ENCODE peak calls at places on chromosomes 5 and 9, in ten cellular contexts. F is fibroblast of lung, U is WTC11, R is endothelial cell, D is nephron progenitor cell, H is B cell, C is neural crest cell, A is choroid plexus epithelial cell, T is AG09309, K is uterus. Y is an unnamed sample.

GRCh38 chr5:145960848-145961600 is 24.6 kb downstream of the SH3RF2 start:
- DNase-seq in F (peak), U (no peak), R (no peak), D (no peak), H (no peak), C (no peak), A (no peak), T (no peak), K (no peak), Y (no peak)

GRCh38 chr5:168826292-168826725 is 247.1 kb upstream of the PANK3 start:
- DNase-seq in F (no peak), U (no peak), R (no peak), D (no peak), H (no peak), C (no peak), A (no peak), T (no peak), K (no peak), Y (no peak)

GRCh38 chr5:147055850-147056523 is 177.4 kb upstream of the PPP2R2B start:
- DNase-seq in F (peak), U (no peak), R (no peak), D (peak), H (no peak), C (peak), A (no peak), T (no peak), K (no peak), Y (no peak)

GRCh38 chr5:129110742-129111141 is 16.2 kb downstream of the ISOC1 start:
- DNase-seq in F (no peak), U (no peak), R (no peak), D (no peak), H (no peak), C (no peak), A (no peak), T (no peak), K (no peak), Y (no peak)

GRCh38 chr9:126419475-126419874 is 92.8 kb downstream of the MVB12B start:
- DNase-seq in F (peak), U (no peak), R (no peak), D (no peak), H (no peak), C (no peak), A (no peak), T (no peak), K (no peak), Y (no peak)

GRCh38 chr5:55911784-55912653 is 60.9 kb downstream of the IL31RA start:
- DNase-seq in F (no peak), U (no peak), R (no peak), D (no peak), H (no peak), C (no peak), A (peak), T (peak), K (no peak), Y (no peak)

GRCh38 chr9:114283551-114284111 is 39.3 kb upstream of the ORM1 start:
- DNase-seq in F (no peak), U (peak), R (no peak), D (no peak), H (no peak), C (no peak), A (no peak), T (no peak), K (peak), Y (no peak)

GRCh38 chr5:142521706-142522105 is 164.2 kb downstream of the FGF1 start:
- DNase-seq in F (no peak), U (no peak), R (no peak), D (no peak), H (no peak), C (no peak), A (no peak), T (no peak), K (no peak), Y (no peak)

GRCh38 chr5:135433626-135434426 is 13.3 kb downstream of the DCANP1 start:
- DNase-seq in F (no peak), U (no peak), R (no peak), D (no peak), H (no peak), C (no peak), A (peak), T (peak), K (no peak), Y (no peak)

GRCh38 chr5:153592081-153592480 is 101.6 kb downstream of the GRIA1 start:
- DNase-seq in F (no peak), U (no peak), R (no peak), D (no peak), H (no peak), C (no peak), A (no peak), T (no peak), K (no peak), Y (no peak)

GRCh38 chr9:74443036-74443750 is 53.9 kb upstream of the RORB start:
- DNase-seq in F (peak), U (no peak), R (no peak), D (no peak), H (no peak), C (no peak), A (no peak), T (no peak), K (no peak), Y (no peak)

GRCh38 chr9:7212101-7212500 is 454.3 kb downstream of the KDM4C start:
- DNase-seq in F (peak), U (no peak), R (no peak), D (no peak), H (no peak), C (peak), A (peak), T (no peak), K (no peak), Y (no peak)

GRCh38 chr5:124599048-124599973 is 147.1 kb downstream of the ZNF608 start:
- DNase-seq in F (peak), U (no peak), R (no peak), D (peak), H (peak), C (no peak), A (peak), T (no peak), K (no peak), Y (no peak)

GRCh38 chr5:53262348-53262970 is 152.9 kb upstream of the MOCS2 start:
- DNase-seq in F (peak), U (peak), R (peak), D (peak), H (no peak), C (no peak), A (peak), T (no peak), K (no peak), Y (no peak)

GRCh38 chr9:75432888-75433287 is 344.6 kb downstream of the OSTF1 start:
- DNase-seq in F (no peak), U (no peak), R (no peak), D (no peak), H (no peak), C (no peak), A (no peak), T (no peak), K (no peak), Y (no peak)

GRCh38 chr9:92406506-92406905 is 2.1 kb upstream of the OGN start:
- DNase-seq in F (peak), U (no peak), R (no peak), D (no peak), H (peak), C (no peak), A (peak), T (no peak), K (no peak), Y (no peak)

GRCh38 chr5:168979140-168979539 is 321.8 kb downstream of the SLIT3 start:
- DNase-seq in F (no peak), U (no peak), R (no peak), D (no peak), H (no peak), C (no peak), A (no peak), T (no peak), K (no peak), Y (no peak)

GRCh38 chr9:137067860-137068538 is 2.4 kb downstream of the SAPCD2 start:
- DNase-seq in F (peak), U (peak), R (peak), D (peak), H (peak), C (peak), A (peak), T (no peak), K (peak), Y (peak)

GRCh38 chr9:21994526-21994995 is at the start of gene CDKN2B-AS1:
- DNase-seq in F (peak), U (peak), R (peak), D (peak), H (peak), C (no peak), A (peak), T (no peak), K (no peak), Y (peak)

GRCh38 chr9:117926031-117926655 is 221.9 kb downstream of the TLR4 start:
- DNase-seq in F (peak), U (no peak), R (no peak), D (no peak), H (no peak), C (no peak), A (no peak), T (no peak), K (no peak), Y (no peak)

GRCh38 chr9:117929873-117930272 is 225.7 kb downstream of the TLR4 start:
- DNase-seq in F (no peak), U (no peak), R (no peak), D (no peak), H (no peak), C (no peak), A (no peak), T (no peak), K (no peak), Y (no peak)

GRCh38 chr9:117932585-117932984 is 228.4 kb downstream of the TLR4 start:
- DNase-seq in F (no peak), U (no peak), R (no peak), D (no peak), H (no peak), C (no peak), A (no peak), T (no peak), K (no peak), Y (no peak)

GRCh38 chr9:117927354-117927753 is 223.2 kb downstream of the TLR4 start:
- DNase-seq in F (no peak), U (peak), R (no peak), D (no peak), H (no peak), C (no peak), A (no peak), T (no peak), K (no peak), Y (no peak)
- TF ChIP-seq CTCF in F (no peak), U (no peak), R (no peak), D (no peak), H (no peak), C (no peak), A (no peak), T (no peak), K (no peak), Y (peak)

DNA sequence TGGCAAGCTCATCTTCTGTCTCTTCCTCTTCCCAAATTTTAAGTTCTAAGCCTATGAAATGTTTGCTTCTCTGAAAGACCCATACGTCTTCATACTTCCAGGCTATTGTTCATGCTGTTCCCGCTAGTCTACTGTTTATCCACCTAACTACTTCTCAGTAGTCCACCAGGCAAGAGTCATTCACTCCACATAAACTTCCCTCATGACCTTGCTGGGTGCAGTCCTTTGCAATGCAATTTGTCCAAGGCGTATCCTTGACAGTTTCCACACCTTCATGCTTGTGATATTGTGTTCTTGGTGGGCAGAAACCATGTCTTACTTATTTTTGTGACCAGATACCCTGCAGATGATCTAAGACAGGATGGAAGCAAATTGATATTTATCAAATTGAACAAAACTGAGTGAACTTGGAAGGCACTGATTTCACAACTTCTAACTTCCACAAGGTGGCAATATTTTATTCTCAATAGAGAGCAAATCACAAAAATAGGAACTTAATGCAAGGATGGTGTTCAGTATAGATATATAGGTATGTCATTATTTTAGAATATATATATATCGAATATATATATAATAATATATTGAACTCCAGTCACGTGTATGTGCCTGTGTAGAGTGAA is 30.3 kb downstream of the TYRP1 start:
- DNase-seq in F (no peak), U (no peak), R (no peak), D (no peak), H (no peak), C (no peak), A (peak), T (no peak), K (no peak), Y (no peak)
- TF ChIP-seq CTCF in F (no peak), U (no peak), R (no peak), D (peak), H (no peak), C (peak), A (peak), T (peak), K (no peak), Y (peak)

GRCh38 chr5:618450-618849 is 6.3 kb downstream of the CEP72 start:
- DNase-seq in F (no peak), U (no peak), R (no peak), D (no peak), H (no peak), C (no peak), A (no peak), T (no peak), K (no peak), Y (no peak)

GRCh38 chr5:619444-619843 is 7.3 kb downstream of the CEP72 start:
- DNase-seq in F (no peak), U (no peak), R (no peak), D (no peak), H (no peak), C (no peak), A (no peak), T (no peak), K (no peak), Y (no peak)

GRCh38 chr5:617896-618295 is 5.8 kb downstream of the CEP72 start:
- DNase-seq in F (no peak), U (no peak), R (no peak), D (no peak), H (no peak), C (no peak), A (no peak), T (no peak), K (no peak), Y (no peak)

GRCh38 chr5:620152-620551 is 8.0 kb downstream of the CEP72 start:
- DNase-seq in F (no peak), U (no peak), R (no peak), D (no peak), H (no peak), C (no peak), A (no peak), T (no peak), K (peak), Y (no peak)

DNA sequence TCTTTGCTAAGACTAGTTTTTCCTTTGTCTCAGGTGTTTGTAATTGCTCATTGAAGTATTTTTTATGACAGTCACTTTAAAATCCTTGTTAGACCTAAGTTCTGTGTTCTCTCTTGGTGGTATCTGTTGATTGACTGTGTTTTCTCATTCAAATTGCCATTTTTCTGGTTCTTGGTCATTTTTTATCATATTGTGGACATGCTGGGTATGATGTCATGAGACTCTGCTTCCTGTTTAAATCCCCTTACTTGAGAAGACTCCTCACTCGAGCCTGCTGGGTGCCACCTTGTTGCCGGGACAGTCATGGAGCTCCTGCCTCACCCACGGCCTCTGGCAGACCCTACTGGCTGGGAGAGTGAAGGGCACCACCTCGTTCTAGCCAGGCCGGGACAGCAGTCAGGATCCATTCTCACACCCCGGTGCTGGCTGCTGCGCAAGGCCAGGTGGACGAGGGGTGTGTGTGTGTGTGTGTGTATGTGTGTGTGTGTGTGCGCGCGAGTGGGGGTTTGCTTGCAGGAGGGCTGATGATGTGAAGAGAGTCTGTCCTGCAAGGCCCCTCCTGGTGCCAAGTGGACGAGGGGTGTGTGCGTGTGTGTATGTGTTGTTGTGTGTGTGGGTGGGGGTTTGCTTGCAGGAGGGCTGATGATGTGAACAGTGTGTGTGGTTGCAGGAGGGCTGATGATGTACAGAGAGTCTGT is 4.4 kb downstream of the CEP72 start:
- DNase-seq in F (no peak), U (no peak), R (no peak), D (no peak), H (no peak), C (no peak), A (peak), T (no peak), K (peak), Y (no peak)
- TF ChIP-seq CTCF in F (no peak), U (no peak), R (no peak), D (no peak), H (no peak), C (no peak), A (no peak), T (no peak), K (no peak), Y (peak)

GRCh38 chr9:108070861-108071260 is 581.3 kb upstream of the KLF4 start:
- DNase-seq in F (no peak), U (no peak), R (no peak), D (no peak), H (no peak), C (no peak), A (no peak), T (no peak), K (no peak), Y (no peak)

GRCh38 chr9:108073823-108074222 is 584.3 kb upstream of the KLF4 start:
- DNase-seq in F (no peak), U (no peak), R (no peak), D (no peak), H (no peak), C (no peak), A (no peak), T (no peak), K (no peak), Y (no peak)

GRCh38 chr9:108074900-108075299 is 585.3 kb upstream of the KLF4 start:
- DNase-seq in F (no peak), U (no peak), R (no peak), D (no peak), H (no peak), C (no peak), A (no peak), T (no peak), K (no peak), Y (no peak)

GRCh38 chr9:108072740-108073139 is 583.2 kb upstream of the KLF4 start:
- DNase-seq in F (no peak), U (no peak), R (no peak), D (no peak), H (no peak), C (no peak), A (no peak), T (no peak), K (no peak), Y (no peak)
- TF ChIP-seq CTCF in F (no peak), U (no peak), R (no peak), D (no peak), H (no peak), C (no peak), A (no peak), T (no peak), K (no peak), Y (no peak)

GRCh38 chr5:178825444-178825843 is 34.3 kb upstream of the ZNF354B start:
- DNase-seq in F (no peak), U (no peak), R (no peak), D (no peak), H (no peak), C (no peak), A (no peak), T (no peak), K (no peak), Y (no peak)
- TF ChIP-seq CTCF in F (no peak), U (no peak), R (no peak), D (no peak), H (no peak), C (no peak), A (no peak), T (no peak), K (no peak), Y (no peak)

DNA sequence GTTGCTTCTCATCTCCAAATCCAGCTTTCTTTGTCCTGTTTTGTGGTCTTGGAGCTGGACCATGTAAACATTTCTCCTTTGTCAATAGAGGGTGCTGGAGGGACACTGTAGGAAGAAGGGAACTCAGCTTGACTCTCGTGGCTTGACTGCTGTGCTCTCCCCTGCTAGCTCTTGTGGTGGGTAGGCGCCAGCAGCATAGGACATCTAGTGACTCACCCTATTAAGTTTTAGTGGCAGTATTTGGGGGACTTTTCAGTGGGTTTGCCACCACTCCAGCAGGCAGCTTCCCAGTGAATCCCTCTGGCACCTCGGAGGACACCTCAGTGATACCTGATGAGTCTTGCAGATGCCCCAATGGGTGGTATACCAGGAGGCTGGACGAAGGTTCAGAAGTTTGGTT is 97.8 kb downstream of the TSSK1B start:
- DNase-seq in F (peak), U (peak), R (peak), D (no peak), H (no peak), C (no peak), A (peak), T (peak), K (peak), Y (no peak)
- TF ChIP-seq CTCF in F (peak), U (no peak), R (no peak), D (peak), H (no peak), C (peak), A (peak), T (peak), K (peak), Y (peak)

GRCh38 chr9:20625003-20625349 is 2.7 kb upstream of the MLLT3 start:
- DNase-seq in F (no peak), U (no peak), R (no peak), D (no peak), H (no peak), C (no peak), A (no peak), T (no peak), K (no peak), Y (no peak)
- TF ChIP-seq CTCF in F (no peak), U (no peak), R (no peak), D (peak), H (peak), C (no peak), A (no peak), T (no peak), K (no peak), Y (peak)

DNA sequence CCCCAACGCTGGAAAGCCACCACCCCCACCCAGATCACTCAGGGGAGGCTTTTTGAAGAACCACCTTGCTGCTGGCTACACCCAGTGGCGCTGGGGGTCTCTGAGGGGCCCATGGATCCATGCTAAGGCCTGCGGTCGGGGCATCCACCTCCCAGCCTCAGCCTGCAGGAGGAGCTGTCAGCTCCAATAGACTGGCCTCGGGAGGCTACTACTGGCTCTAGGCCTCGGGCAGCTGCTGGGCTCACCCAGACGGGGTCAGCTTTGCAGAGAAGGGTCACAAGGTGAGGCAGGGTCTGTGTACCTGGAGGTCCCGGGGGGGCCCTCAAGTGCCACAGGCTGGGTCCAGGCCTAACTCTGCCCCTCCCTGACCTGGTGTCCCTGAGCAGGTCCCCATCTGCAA is 193.7 kb downstream of the OLFM1 start:
- DNase-seq in F (no peak), U (peak), R (peak), D (no peak), H (no peak), C (no peak), A (no peak), T (no peak), K (no peak), Y (no peak)
- TF ChIP-seq CTCF in F (no peak), U (no peak), R (no peak), D (no peak), H (no peak), C (peak), A (no peak), T (no peak), K (no peak), Y (peak)

Y was measured in progenitor cell of endocrine pancreas.